ENCODE peak calls at places on chromosomes 1 and 21, in five cellular contexts. B, H, I, Z and V are unnamed samples.

GRCh38 chr21:41128981-41129380 is 39.0 kb upstream of the BACE2 start:
- DNase-seq in B (no peak), Z (no peak), H (no peak), I (no peak), V (no peak)

GRCh38 chr1:201016943-201017827 is 6.3 kb downstream of the KIF21B start:
- DNase-seq in B (no peak), I (no peak), Z (no peak), H (no peak), V (no peak)

GRCh38 chr1:7378346-7379130 is 392.6 kb upstream of the VAMP3 start:
- DNase-seq in Z (no peak), B (no peak), I (no peak), H (no peak), V (no peak)

GRCh38 chr1:43975249-43975961 is 645 bp downstream of the ATP6V0B start:
- DNase-seq in I (peak), Z (no peak), H (no peak), B (no peak), V (no peak)

GRCh38 chr21:33924079-33924765 is 8.6 kb upstream of the ATP5PO start:
- DNase-seq in Z (peak), H (peak), I (peak), B (peak), V (peak)

GRCh38 chr1:162753001-162753658 is 37.4 kb upstream of the HSD17B7 start:
- DNase-seq in Z (peak), B (no peak), H (no peak), I (no peak), V (no peak)

GRCh38 chr1:67618285-67619018 is 66.5 kb upstream of the GADD45A start:
- DNase-seq in I (no peak), H (peak), Z (no peak), B (peak), V (peak)

GRCh38 chr1:201358596-201358995 is 18.9 kb downstream of the TNNT2 start:
- DNase-seq in H (no peak), I (no peak), B (peak), Z (no peak), V (no peak)

GRCh38 chr1:156082111-156083091 is at the start of gene MEX3A:
- DNase-seq in B (peak), I (peak), H (peak), Z (peak), V (peak)

GRCh38 chr1:222256058-222256457 is 291.8 kb downstream of the HHIPL2 start:
- DNase-seq in Z (no peak), B (no peak), I (no peak), H (no peak), V (no peak)

GRCh38 chr21:26437326-26438009 is 135.6 kb downstream of the CYYR1 start:
- DNase-seq in I (no peak), Z (no peak), B (no peak), H (no peak), V (no peak)

GRCh38 chr1:156245451-156246232 is 2.2 kb downstream of the PAQR6 start:
- DNase-seq in I (no peak), Z (no peak), B (no peak), H (no peak), V (no peak)

GRCh38 chr1:70353641-70354331 is 736 bp downstream of the ANKRD13C start:
- DNase-seq in I (peak), H (no peak), Z (peak), B (peak), V (no peak)

GRCh38 chr1:51648180-51649109 is 31.6 kb downstream of the OSBPL9 start:
- DNase-seq in Z (peak), I (peak), H (peak), B (peak), V (no peak)

GRCh38 chr1:16156848-16157495 is 1.1 kb upstream of the EPHA2 start:
- DNase-seq in Z (peak), I (no peak), H (no peak), B (peak), V (no peak)

GRCh38 chr1:156859523-156860112 is 701 bp upstream of the INSRR start:
- DNase-seq in Z (no peak), B (no peak), H (peak), I (no peak), V (no peak)

GRCh38 chr21:18000961-18001522 is 181.9 kb upstream of the C21orf91 start:
- DNase-seq in Z (peak), I (no peak), B (no peak), H (no peak), V (no peak)

GRCh38 chr1:236150972-236151371 is 8.6 kb downstream of the GPR137B start:
- DNase-seq in I (no peak), B (no peak), Z (no peak), H (no peak), V (no peak)

GRCh38 chr1:52348704-52349301 is 17.2 kb downstream of the CC2D1B start:
- DNase-seq in Z (no peak), H (peak), I (peak), B (peak), V (peak)

GRCh38 chr1:161068306-161069200 is 1.1 kb downstream of the ARHGAP30 start:
- DNase-seq in Z (no peak), B (no peak), H (no peak), I (peak), V (no peak)

GRCh38 chr1:42691157-42691498 is 8.9 kb downstream of the YBX1 start:
- DNase-seq in B (no peak), I (no peak), H (no peak), Z (no peak), V (no peak)

GRCh38 chr21:44533891-44534627 is 5.9 kb downstream of the KRTAP10-1 start:
- DNase-seq in H (no peak), I (peak), B (no peak), Z (no peak), V (no peak)

DNA sequence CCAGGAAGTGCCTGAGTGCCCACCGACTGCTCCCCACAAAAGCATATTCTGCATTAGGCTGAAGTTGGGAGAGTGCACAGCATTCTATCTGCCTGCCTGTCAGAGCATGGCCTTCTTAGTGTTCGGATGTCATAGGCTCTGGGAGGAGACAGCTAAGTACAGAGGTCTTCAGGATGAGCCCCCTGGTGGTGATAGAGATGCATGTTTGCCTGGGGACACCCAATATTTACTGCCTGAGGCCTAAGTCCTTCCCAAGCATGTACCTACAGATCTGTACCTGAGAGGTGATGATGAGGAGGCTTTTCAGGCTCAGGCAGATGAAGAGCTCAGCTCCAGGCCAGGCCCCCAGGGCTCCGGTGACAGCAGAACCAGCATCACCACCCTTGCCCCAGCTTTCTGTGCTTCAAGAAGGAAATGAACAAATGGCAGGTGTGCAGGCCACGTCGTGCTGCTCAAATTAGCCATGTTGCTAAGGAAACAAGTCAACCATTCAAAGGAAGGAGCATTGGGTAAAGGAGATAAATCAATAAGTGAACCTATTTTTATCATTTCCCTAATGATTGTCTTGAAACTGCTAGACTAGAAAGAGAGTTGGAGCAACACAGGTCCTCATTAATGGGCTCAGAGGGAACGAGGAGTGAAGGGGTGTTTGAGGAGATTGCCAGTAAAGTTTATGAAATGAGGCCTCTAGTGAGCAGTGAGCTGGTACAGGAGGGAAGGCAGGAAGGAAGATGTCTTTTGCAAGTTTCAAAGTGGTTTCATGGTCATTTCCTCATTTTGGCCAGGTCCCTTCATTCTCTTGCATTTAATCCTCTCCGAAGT is 21.2 kb downstream of the CACNA1E start:
- DNase-seq in H (peak), B (peak), I (peak), Z (peak), V (peak)
- TF ChIP-seq MAFK in H (no peak), B (no peak), I (no peak), Z (no peak), V (no peak)

GRCh38 chr1:114341886-114342285 is 169.1 kb downstream of the TRIM33 start:
- DNase-seq in B (no peak), Z (no peak), H (no peak), I (no peak), V (peak)
- TF ChIP-seq MAFK in B (no peak), Z (no peak), H (no peak), I (no peak), V (no peak)

GRCh38 chr1:111513410-111514020 is 10.1 kb upstream of the ADORA3 start:
- DNase-seq in I (no peak), B (no peak), H (no peak), Z (peak), V (no peak)
- TF ChIP-seq MAFK in I (no peak), B (no peak), H (no peak), Z (no peak), V (no peak)

GRCh38 chr1:207323425-207323976 is 2.0 kb downstream of the CD55 start:
- DNase-seq in I (no peak), H (no peak), Z (no peak), B (no peak), V (no peak)

GRCh38 chr1:207318072-207318619 is 3.3 kb upstream of the CD55 start:
- DNase-seq in H (no peak), I (peak), B (no peak), Z (no peak), V (no peak)

GRCh38 chr1:207319207-207319606 is 2.3 kb upstream of the CD55 start:
- DNase-seq in B (no peak), Z (no peak), H (no peak), I (no peak), V (no peak)

GRCh38 chr1:207321045-207321789 is at the start of gene CD55:
- DNase-seq in I (peak), H (peak), B (peak), Z (peak), V (peak)

GRCh38 chr1:207321790-207322530 is 482 bp downstream of the CD55 start:
- DNase-seq in Z (no peak), I (no peak), B (no peak), H (peak), V (no peak)
- TF ChIP-seq MAFK in Z (no peak), I (no peak), B (no peak), H (no peak), V (no peak)